ENCODE peak calls at places on chromosomes 5 and 9, in nine cellular contexts. X is NCI-H345; D is HFF-Myc; L is NCI-H1417; H is stimulated activated CD4-positive, alpha-beta T cell treated with anti-CD3 and anti-CD28 coated beads, Interleukin-1b, Interleukin-23, amount 100 ng/mL, for 1 hour; W is AG04449; Y is A172; I is EH; B is fibroblast of mammary gland. Q is an unnamed sample.

GRCh38 chr5:43154424-43154823 is 33.7 kb downstream of the ZNF131 start:
- DNase-seq in B (no peak), I (no peak), X (no peak), W (no peak), H (no peak), Y (no peak), D (no peak), L (no peak), Q (no peak)

GRCh38 chr5:75363726-75364495 is 26.9 kb downstream of the HMGCR start:
- DNase-seq in W (no peak), L (no peak), X (no peak), D (no peak), Y (no peak), B (no peak), I (no peak), H (no peak), Q (no peak)

GRCh38 chr5:16791036-16791705 is 144.9 kb downstream of the MYO10 start:
- DNase-seq in B (peak), D (peak), Y (peak), X (peak), I (peak), L (peak), W (no peak), H (no peak), Q (peak)

GRCh38 chr9:94110821-94111252 is 26.6 kb downstream of the PTPDC1 start:
- DNase-seq in W (peak), X (no peak), B (peak), Y (peak), L (no peak), H (no peak), D (no peak), I (peak), Q (no peak)

GRCh38 chr9:104963076-104963475 is 35.1 kb upstream of the ABCA1 start:
- DNase-seq in D (no peak), Y (no peak), X (no peak), H (no peak), I (no peak), L (no peak), B (no peak), W (no peak), Q (no peak)

GRCh38 chr5:145495741-145496140 is 339.4 kb downstream of the PRELID2 start:
- DNase-seq in Y (peak), L (no peak), X (no peak), W (peak), B (peak), I (peak), H (no peak), D (peak), Q (peak)

GRCh38 chr5:157564149-157564711 is 11.3 kb downstream of the ADAM19 start:
- DNase-seq in X (no peak), I (no peak), D (no peak), B (no peak), H (no peak), W (no peak), L (no peak), Y (peak), Q (no peak)

GRCh38 chr5:126919566-126919965 is 110.8 kb downstream of the MARCHF3 start:
- DNase-seq in L (no peak), D (no peak), W (no peak), B (no peak), Y (no peak), H (no peak), X (no peak), I (no peak), Q (no peak)

GRCh38 chr9:34485822-34486221 is 27.2 kb downstream of the DNAI1 start:
- DNase-seq in Y (no peak), W (no peak), I (no peak), B (no peak), D (no peak), L (no peak), H (no peak), X (no peak), Q (no peak)

GRCh38 chr5:78727786-78728761 is 79.5 kb upstream of the LHFPL2 start:
- DNase-seq in X (no peak), I (no peak), D (no peak), W (no peak), H (no peak), B (no peak), L (no peak), Y (no peak), Q (no peak)

GRCh38 chr5:102901821-102902448 is 146.8 kb downstream of the PAM start:
- DNase-seq in X (no peak), B (no peak), L (peak), H (no peak), Y (no peak), D (no peak), I (peak), W (no peak), Q (no peak)

GRCh38 chr5:172433513-172433912 is 20.8 kb downstream of the SH3PXD2B start:
- DNase-seq in B (no peak), D (no peak), L (no peak), Y (no peak), X (no peak), W (no peak), I (no peak), H (no peak), Q (no peak)

GRCh38 chr9:89880161-89880560 is 275.3 kb downstream of the GADD45G start:
- DNase-seq in D (no peak), Y (no peak), X (no peak), H (no peak), B (no peak), W (no peak), L (no peak), I (no peak), Q (no peak)

GRCh38 chr5:125348936-125349335 is 602.5 kb upstream of the ZNF608 start:
- DNase-seq in D (no peak), Y (no peak), W (no peak), X (no peak), H (no peak), B (no peak), L (no peak), I (no peak), Q (no peak)

GRCh38 chr5:82858453-82859043 is 218.6 kb downstream of the TMEM167A start:
- DNase-seq in I (no peak), H (no peak), X (no peak), D (no peak), L (peak), W (no peak), B (no peak), Y (no peak), Q (no peak)

GRCh38 chr5:95923918-95924559 is 37.6 kb downstream of the ELL2 start:
- DNase-seq in W (no peak), B (no peak), Y (no peak), X (no peak), L (no peak), I (no peak), H (no peak), D (no peak), Q (no peak)

GRCh38 chr9:16864741-16865434 is 5.6 kb downstream of the BNC2 start:
- DNase-seq in B (peak), X (no peak), Y (no peak), W (no peak), D (no peak), H (no peak), L (no peak), I (peak), Q (no peak)

GRCh38 chr5:172768573-172769323 is 2.2 kb downstream of the DUSP1 start:
- DNase-seq in L (no peak), W (no peak), Y (peak), I (peak), H (no peak), X (no peak), B (peak), D (no peak), Q (no peak)

GRCh38 chr9:91775011-91775707 is 174.9 kb downstream of the ROR2 start:
- DNase-seq in I (peak), X (peak), L (peak), H (peak), Y (peak), W (no peak), B (peak), D (no peak), Q (peak)

GRCh38 chr5:168891175-168891812 is 312.1 kb upstream of the PANK3 start:
- DNase-seq in I (no peak), H (no peak), X (no peak), B (no peak), D (no peak), L (no peak), W (no peak), Y (no peak), Q (no peak)

GRCh38 chr5:104018299-104018698 is 455.7 kb upstream of the NUDT12 start:
- DNase-seq in B (no peak), H (no peak), W (no peak), I (peak), D (no peak), L (no peak), X (no peak), Y (peak), Q (no peak)

GRCh38 chr5:174735498-174736350 is 11.3 kb downstream of the MSX2 start:
- DNase-seq in B (no peak), W (no peak), I (no peak), D (no peak), H (no peak), L (no peak), Y (no peak), X (peak), Q (no peak)

GRCh38 chr9:96064838-96065481 is 189.5 kb downstream of the ERCC6L2 start:
- DNase-seq in X (no peak), B (no peak), D (no peak), H (no peak), L (no peak), Y (no peak), I (peak), W (no peak), Q (no peak)

GRCh38 chr5:159182691-159183090 is 26.7 kb downstream of the RNF145 start:
- DNase-seq in H (no peak), Y (no peak), D (no peak), X (no peak), I (peak), W (no peak), B (no peak), L (no peak), Q (no peak)

GRCh38 chr9:79652598-79652997 is 80.8 kb downstream of the TLE4 start:
- DNase-seq in I (peak), B (no peak), X (no peak), Y (peak), W (no peak), H (no peak), D (no peak), L (no peak), Q (no peak)

Q was measured in A673.